ENCODE peak calls at places on chromosomes 5 and 9, in ten cellular contexts. G is AG08395; A is stimulated activated CD4-positive, alpha-beta T cell treated with anti-CD3 and anti-CD28 coated beads, Interleukin-4, amount 100 ng/mL, for 48 hours; V is psoas muscle; U is NCI-H1694 treated with DMSO at 0.1 percent for 48 hours; N is colonic mucosa; F is RCC 7860; Z is COLO829; Y is nephron progenitor cell; J is HTR-8/SVneo. X is an unnamed sample.

GRCh38 chr5:78162253-78162862 is 132.1 kb downstream of the AP3B1 start:
- DNase-seq in G (peak), A (no peak), V (no peak), U (peak), N (no peak), F (no peak), Z (peak), Y (peak), J (peak), X (no peak)

GRCh38 chr5:38265546-38266179 is 7.3 kb downstream of the EGFLAM start:
- DNase-seq in G (peak), A (peak), V (peak), U (peak), N (peak), F (peak), Z (no peak), Y (peak), J (peak), X (peak)

GRCh38 chr5:179614745-179615144 is 8.7 kb downstream of the HNRNPH1 start:
- DNase-seq in G (no peak), A (no peak), V (no peak), U (no peak), N (no peak), F (no peak), Z (no peak), Y (no peak), J (no peak), X (no peak)

GRCh38 chr9:129596541-129597328 is 24.2 kb downstream of the C9orf50 start:
- DNase-seq in G (peak), A (no peak), V (peak), U (no peak), N (peak), F (no peak), Z (no peak), Y (peak), J (no peak), X (no peak)

GRCh38 chr5:140595538-140595937 is 30.9 kb downstream of the SLC35A4 start:
- DNase-seq in G (no peak), A (no peak), V (no peak), U (no peak), N (peak), F (no peak), Z (no peak), Y (no peak), J (no peak), X (no peak)

GRCh38 chr9:125835655-125836054 is 88.5 kb downstream of the PBX3 start:
- DNase-seq in G (no peak), A (no peak), V (no peak), U (no peak), N (no peak), F (no peak), Z (no peak), Y (no peak), J (no peak), X (no peak)

GRCh38 chr9:88690628-88691027 is 155.7 kb downstream of the NXNL2 start:
- DNase-seq in G (no peak), A (no peak), V (no peak), U (no peak), N (no peak), F (no peak), Z (no peak), Y (no peak), J (no peak), X (no peak)

GRCh38 chr5:122150128-122150685 is 20.9 kb downstream of the ZNF474 start:
- DNase-seq in G (peak), A (no peak), V (no peak), U (no peak), N (no peak), F (no peak), Z (no peak), Y (no peak), J (no peak), X (no peak)

GRCh38 chr5:96601811-96602244 is 60.3 kb upstream of the CAST start:
- DNase-seq in G (peak), A (peak), V (no peak), U (peak), N (peak), F (peak), Z (peak), Y (peak), J (peak), X (peak)

GRCh38 chr5:143062379-143062778 is 292.2 kb downstream of the ARHGAP26 start:
- DNase-seq in G (no peak), A (no peak), V (no peak), U (no peak), N (no peak), F (no peak), Z (no peak), Y (no peak), J (no peak), X (no peak)

GRCh38 chr9:73444821-73445220 is 293.2 kb downstream of the ANXA1 start:
- DNase-seq in G (no peak), A (no peak), V (no peak), U (no peak), N (no peak), F (no peak), Z (no peak), Y (no peak), J (no peak), X (no peak)

GRCh38 chr5:149849280-149849985 is 95.2 kb downstream of the PDE6A start:
- DNase-seq in G (no peak), A (no peak), V (no peak), U (no peak), N (no peak), F (no peak), Z (no peak), Y (no peak), J (no peak), X (no peak)

GRCh38 chr5:178547052-178547666 is 43.0 kb downstream of the COL23A1 start:
- DNase-seq in G (no peak), A (no peak), V (peak), U (no peak), N (no peak), F (no peak), Z (no peak), Y (no peak), J (no peak), X (no peak)

GRCh38 chr5:59799668-59800374 is 93.7 kb downstream of the PDE4D start:
- DNase-seq in G (peak), A (no peak), V (no peak), U (peak), N (peak), F (peak), Z (no peak), Y (peak), J (peak), X (no peak)

GRCh38 chr5:139764250-139764791 is 31.3 kb upstream of the PSD2 start:
- DNase-seq in G (no peak), A (no peak), V (no peak), U (peak), N (no peak), F (no peak), Z (no peak), Y (peak), J (no peak), X (no peak)

GRCh38 chr9:116331241-116331640 is 177.7 kb downstream of the PAPPA start:
- DNase-seq in G (no peak), A (no peak), V (no peak), U (no peak), N (no peak), F (no peak), Z (no peak), Y (no peak), J (no peak), X (no peak)

GRCh38 chr5:134149571-134150303 is 27.0 kb downstream of the SKP1 start:
- DNase-seq in G (no peak), A (no peak), V (peak), U (no peak), N (no peak), F (no peak), Z (peak), Y (no peak), J (no peak), X (no peak)

GRCh38 chr9:137673871-137674270 is 55.1 kb downstream of the EHMT1 start:
- DNase-seq in G (no peak), A (no peak), V (no peak), U (no peak), N (no peak), F (no peak), Z (no peak), Y (no peak), J (no peak), X (no peak)

GRCh38 chr5:72452515-72453259 is 54.5 kb downstream of the ZNF366 start:
- DNase-seq in G (peak), A (no peak), V (peak), U (no peak), N (peak), F (peak), Z (peak), Y (no peak), J (peak), X (no peak)

GRCh38 chr9:94607340-94607695 is 13.7 kb upstream of the FBP2 start:
- DNase-seq in G (no peak), A (no peak), V (no peak), U (no peak), N (no peak), F (no peak), Z (no peak), Y (no peak), J (no peak), X (no peak)

GRCh38 chr5:7904170-7904569 is 35.2 kb downstream of the MTRR start:
- DNase-seq in G (peak), A (no peak), V (no peak), U (no peak), N (no peak), F (peak), Z (peak), Y (no peak), J (peak), X (no peak)

GRCh38 chr5:172870807-172871431 is 36.9 kb downstream of the ERGIC1 start:
- DNase-seq in G (no peak), A (no peak), V (peak), U (no peak), N (no peak), F (no peak), Z (no peak), Y (peak), J (no peak), X (no peak)

GRCh38 chr5:135468086-135468485 is 15.9 kb upstream of the TIFAB start:
- DNase-seq in G (no peak), A (no peak), V (no peak), U (no peak), N (no peak), F (no peak), Z (no peak), Y (no peak), J (no peak), X (no peak)

GRCh38 chr9:6764570-6765334 is 7.0 kb downstream of the KDM4C start:
- DNase-seq in G (no peak), A (no peak), V (no peak), U (no peak), N (no peak), F (no peak), Z (no peak), Y (no peak), J (no peak), X (no peak)

GRCh38 chr5:65086234-65086886 is 317.6 kb downstream of the CWC27 start:
- DNase-seq in G (no peak), A (no peak), V (no peak), U (no peak), N (no peak), F (no peak), Z (peak), Y (peak), J (no peak), X (no peak)

GRCh38 chr9:2502760-2503159 is 118.8 kb upstream of the VLDLR start:
- DNase-seq in G (peak), A (no peak), V (no peak), U (no peak), N (no peak), F (no peak), Z (no peak), Y (no peak), J (no peak), X (no peak)

GRCh38 chr9:126538550-126538949 is 75.2 kb upstream of the LMX1B start:
- DNase-seq in G (no peak), A (no peak), V (no peak), U (no peak), N (no peak), F (no peak), Z (no peak), Y (no peak), J (no peak), X (no peak)

X was measured in activated CD4-positive, alpha-beta memory T cell treated with anti-CD3 and anti-CD28 coated beads for 36 hours.